ENCODE peak calls at places on chromosomes 16 and 17, in seven cellular contexts. One of them, this sample, is unnamed.

GRCh38 chr16:20380782-20381181 is 23.8 kb downstream of the PDILT start:
- DNase-seq in AG09309: no peak
- DNase-seq in AG04449: no peak
- DNase-seq in mucosa of descending colon: no peak
- DNase-seq in stimulated activated CD4-positive, alpha-beta T cell treated with anti-CD3 and anti-CD28 coated beads, TNF-alpha, amount 100 ng/mL, for 48 hours: no peak
- DNase-seq in T-helper 2 cell: no peak
- DNase-seq in central memory CD4-positive, alpha-beta T cell: no peak
- DNase-seq in this sample: no peak

GRCh38 chr17:31480067-31480466 is 88.6 kb downstream of the RAB11FIP4 start:
- DNase-seq in AG04449: no peak
- DNase-seq in stimulated activated CD4-positive, alpha-beta T cell treated with anti-CD3 and anti-CD28 coated beads, TNF-alpha, amount 100 ng/mL, for 48 hours: no peak
- DNase-seq in AG09309: no peak
- DNase-seq in central memory CD4-positive, alpha-beta T cell: no peak
- DNase-seq in mucosa of descending colon: no peak
- DNase-seq in T-helper 2 cell: no peak
- DNase-seq in this sample: no peak

GRCh38 chr16:8887952-8888560 is 5.9 kb downstream of the LITAFD start:
- DNase-seq in AG09309: no peak
- DNase-seq in T-helper 2 cell: no peak
- DNase-seq in AG04449: no peak
- DNase-seq in mucosa of descending colon: peak
- DNase-seq in central memory CD4-positive, alpha-beta T cell: no peak
- DNase-seq in stimulated activated CD4-positive, alpha-beta T cell treated with anti-CD3 and anti-CD28 coated beads, TNF-alpha, amount 100 ng/mL, for 48 hours: no peak
- DNase-seq in this sample: no peak

GRCh38 chr17:5050281-5050680 is 15.1 kb upstream of the SLC52A1 start:
- DNase-seq in mucosa of descending colon: no peak
- DNase-seq in stimulated activated CD4-positive, alpha-beta T cell treated with anti-CD3 and anti-CD28 coated beads, TNF-alpha, amount 100 ng/mL, for 48 hours: no peak
- DNase-seq in T-helper 2 cell: no peak
- DNase-seq in AG09309: no peak
- DNase-seq in AG04449: no peak
- DNase-seq in central memory CD4-positive, alpha-beta T cell: no peak
- DNase-seq in this sample: no peak

GRCh38 chr17:5203178-5203907 is 11.7 kb upstream of the ZNF594 start:
- DNase-seq in T-helper 2 cell: no peak
- DNase-seq in mucosa of descending colon: no peak
- DNase-seq in stimulated activated CD4-positive, alpha-beta T cell treated with anti-CD3 and anti-CD28 coated beads, TNF-alpha, amount 100 ng/mL, for 48 hours: no peak
- DNase-seq in central memory CD4-positive, alpha-beta T cell: no peak
- DNase-seq in AG04449: no peak
- DNase-seq in AG09309: no peak
- DNase-seq in this sample: no peak

GRCh38 chr16:24729967-24730815 is 740 bp downstream of the TNRC6A start:
- DNase-seq in AG04449: no peak
- DNase-seq in stimulated activated CD4-positive, alpha-beta T cell treated with anti-CD3 and anti-CD28 coated beads, TNF-alpha, amount 100 ng/mL, for 48 hours: no peak
- DNase-seq in AG09309: no peak
- DNase-seq in central memory CD4-positive, alpha-beta T cell: no peak
- DNase-seq in T-helper 2 cell: peak
- DNase-seq in mucosa of descending colon: peak
- DNase-seq in this sample: peak

GRCh38 chr17:8623591-8623990 is 6.9 kb downstream of the MYH10 start:
- DNase-seq in T-helper 2 cell: no peak
- DNase-seq in AG04449: no peak
- DNase-seq in stimulated activated CD4-positive, alpha-beta T cell treated with anti-CD3 and anti-CD28 coated beads, TNF-alpha, amount 100 ng/mL, for 48 hours: no peak
- DNase-seq in mucosa of descending colon: no peak
- DNase-seq in AG09309: peak
- DNase-seq in central memory CD4-positive, alpha-beta T cell: no peak
- DNase-seq in this sample: no peak

GRCh38 chr17:3534881-3535252 is 22.7 kb downstream of the TRPV3 start:
- DNase-seq in T-helper 2 cell: no peak
- DNase-seq in mucosa of descending colon: peak
- DNase-seq in stimulated activated CD4-positive, alpha-beta T cell treated with anti-CD3 and anti-CD28 coated beads, TNF-alpha, amount 100 ng/mL, for 48 hours: no peak
- DNase-seq in central memory CD4-positive, alpha-beta T cell: no peak
- DNase-seq in AG09309: no peak
- DNase-seq in AG04449: no peak
- DNase-seq in this sample: no peak

GRCh38 chr17:7431231-7431630 is 2.6 kb downstream of the SPEM3 start:
- DNase-seq in AG04449: no peak
- DNase-seq in T-helper 2 cell: no peak
- DNase-seq in AG09309: no peak
- DNase-seq in stimulated activated CD4-positive, alpha-beta T cell treated with anti-CD3 and anti-CD28 coated beads, TNF-alpha, amount 100 ng/mL, for 48 hours: no peak
- DNase-seq in mucosa of descending colon: no peak
- DNase-seq in central memory CD4-positive, alpha-beta T cell: no peak
- DNase-seq in this sample: no peak

GRCh38 chr17:43755389-43755875 is 3.2 kb downstream of the SOST start:
- DNase-seq in mucosa of descending colon: no peak
- DNase-seq in central memory CD4-positive, alpha-beta T cell: no peak
- DNase-seq in T-helper 2 cell: no peak
- DNase-seq in AG04449: no peak
- DNase-seq in AG09309: no peak
- DNase-seq in stimulated activated CD4-positive, alpha-beta T cell treated with anti-CD3 and anti-CD28 coated beads, TNF-alpha, amount 100 ng/mL, for 48 hours: no peak
- DNase-seq in this sample: peak